ENCODE peak calls at places on chromosomes 6 and 20, in four cellular contexts. J, Q, P and A are unnamed samples.

GRCh38 chr6:25750911-25751310 is 3.6 kb upstream of the SLC17A4 start:
- DNase-seq in Q (no peak), J (no peak), P (no peak), A (no peak)

GRCh38 chr6:25257686-25258348 is 21.4 kb upstream of the CARMIL1 start:
- DNase-seq in Q (no peak), J (no peak), P (no peak), A (no peak)

GRCh38 chr6:154962751-154963150 is 32.4 kb upstream of the TIAM2 start:
- DNase-seq in J (no peak), P (no peak), Q (peak; percentile 27), A (peak; percentile 82)

GRCh38 chr20:1204547-1204946 is 1.3 kb downstream of the C20orf202 start:
- DNase-seq in J (no peak), Q (no peak), P (no peak), A (no peak)

GRCh38 chr6:32369678-32370077 is 2.0 kb downstream of the TSBP1 start:
- DNase-seq in J (no peak), Q (peak; percentile 32), P (no peak), A (peak; percentile 75)

GRCh38 chr6:129331450-129332138 is 378.4 kb downstream of the ARHGAP18 start:
- DNase-seq in P (no peak), Q (no peak), J (no peak), A (peak; percentile 58)

GRCh38 chr6:163443985-163444553 is 29.6 kb downstream of the QKI start:
- DNase-seq in J (no peak), P (no peak), Q (no peak), A (no peak)

GRCh38 chr6:145704153-145704781 is 31.1 kb downstream of the EPM2A start:
- DNase-seq in P (no peak), J (no peak), Q (no peak), A (peak; percentile 55)

GRCh38 chr6:142984386-142984785 is 39.4 kb upstream of the HIVEP2 start:
- DNase-seq in J (no peak), P (no peak), Q (no peak), A (peak; percentile 67)

GRCh38 chr20:53492212-53492611 is 101.4 kb downstream of the ZNF217 start:
- DNase-seq in J (no peak), P (no peak), Q (no peak), A (no peak)

DNA sequence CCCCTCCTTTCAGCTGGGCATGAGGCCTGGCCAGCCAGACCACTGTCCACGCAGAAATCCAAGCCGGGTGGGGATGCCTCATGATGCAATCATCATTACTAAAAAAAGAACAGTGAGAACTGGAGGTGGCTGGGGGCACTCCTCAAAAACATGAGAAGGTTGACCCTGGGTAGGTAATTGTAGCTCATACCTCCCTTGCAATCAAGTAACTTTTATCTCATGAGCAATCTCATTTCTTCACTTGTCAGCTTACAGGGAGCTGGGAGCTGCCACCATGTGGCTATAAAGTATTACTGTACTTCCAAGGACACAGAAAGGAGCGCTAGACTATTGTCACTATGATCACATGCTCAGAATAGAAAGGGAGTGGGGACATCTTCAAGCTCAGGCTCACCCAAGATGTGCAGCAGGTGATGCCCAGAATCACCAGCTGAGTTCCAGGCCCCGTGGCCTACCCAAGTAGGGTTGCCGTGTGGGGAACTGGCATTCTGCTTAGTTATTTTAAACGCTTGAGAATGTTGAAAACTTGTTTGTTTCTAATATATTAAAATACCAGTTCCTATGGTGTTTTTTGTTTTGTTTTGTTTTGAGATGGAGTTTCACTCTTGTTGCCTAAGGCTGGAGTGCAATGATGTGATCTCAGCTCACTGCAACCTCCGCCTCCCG is 3.0 kb upstream of the CDH26 start:
- DNase-seq in P (peak; percentile 30), Q (no peak), J (no peak), A (no peak)
- TF ChIP-seq CTCF in P (peak; percentile 35), Q (no peak), J (peak; percentile 17), A (no peak)

DNA sequence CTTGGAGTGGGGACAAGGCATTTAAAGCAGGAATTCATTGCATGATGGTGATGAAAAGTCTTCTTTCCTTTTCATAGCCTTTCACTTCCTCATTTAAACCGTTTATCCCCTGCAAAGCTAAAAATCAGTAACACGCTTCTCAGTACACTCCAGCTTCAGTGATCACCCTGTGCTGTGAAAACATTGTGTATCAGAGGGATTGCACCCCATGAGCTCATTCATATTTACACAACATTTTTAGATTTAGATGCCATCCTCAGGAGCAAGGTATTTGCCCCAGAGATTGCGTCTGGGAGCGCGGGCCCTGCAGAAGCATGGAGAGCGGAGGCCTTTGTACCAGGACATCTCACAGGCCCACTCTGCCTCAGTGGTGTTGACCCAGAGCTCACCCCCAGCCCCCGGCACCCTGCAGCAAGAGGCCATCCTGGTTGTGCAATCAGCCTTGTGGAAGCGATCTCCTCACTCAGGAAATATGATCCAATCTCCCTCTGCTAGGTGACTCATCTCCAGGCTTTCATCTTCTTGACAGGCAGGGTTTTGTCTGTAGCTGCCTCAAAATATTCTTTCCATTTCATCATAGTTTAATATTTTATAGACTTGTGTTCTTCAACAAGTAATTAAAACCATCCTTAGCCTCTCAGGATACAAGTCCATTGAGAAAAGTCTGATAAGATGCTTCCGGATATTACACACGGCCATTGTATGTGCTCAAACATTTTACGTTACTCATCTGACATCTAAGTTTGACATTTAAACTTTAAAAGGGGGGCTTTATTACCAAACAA is 38.9 kb upstream of the THBS2 start:
- DNase-seq in J (no peak), Q (peak; percentile 78), P (peak; percentile 73), A (peak; percentile 90)
- H3K4me3 ChIP-seq in J (no peak overlapping the region), Q (no peak overlapping the region), P (no peak overlapping the region), A (no peak overlapping the region)

DNA sequence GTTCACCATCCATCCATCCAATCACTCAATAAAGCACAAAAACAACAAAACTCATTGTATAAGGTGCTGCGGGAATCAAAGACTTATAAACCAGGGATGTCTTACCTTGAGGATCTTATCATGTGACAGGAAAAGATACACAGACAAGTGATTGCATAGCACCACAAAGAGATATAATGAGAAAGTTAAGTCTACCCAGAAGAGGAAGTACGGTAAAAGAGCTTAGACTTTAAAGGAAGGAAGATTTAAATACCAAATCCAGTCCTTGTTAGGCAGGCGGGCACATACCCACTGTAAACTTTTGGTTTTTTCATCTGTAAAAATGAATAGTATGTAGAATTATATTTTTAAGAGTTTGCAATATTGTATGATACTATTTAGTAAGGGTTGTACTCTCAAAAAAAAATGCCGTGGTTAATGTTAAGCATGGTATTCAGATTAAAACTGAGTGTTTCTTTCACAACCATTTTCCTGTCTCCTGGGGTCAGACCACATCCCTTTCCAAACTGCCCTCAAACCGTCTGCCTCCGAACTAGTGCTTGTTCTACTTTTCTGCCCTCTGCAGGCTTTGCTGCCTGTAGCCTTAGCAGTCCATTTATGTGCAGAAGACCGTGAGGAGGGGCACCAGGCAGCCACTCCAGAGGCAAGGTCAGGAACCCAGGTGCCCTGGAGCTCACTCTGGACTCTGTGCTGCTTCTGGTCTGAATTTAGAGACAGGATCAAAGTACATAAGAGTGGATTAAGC is 179.5 kb upstream of the SYNDIG1 start:
- DNase-seq in P (no peak), Q (no peak), J (no peak), A (no peak)
- TF ChIP-seq CTCF in P (no peak), Q (no peak), J (no peak), A (no peak)

GRCh38 chr20:35663516-35663812 is 1.2 kb downstream of the CPNE1 start:
- DNase-seq in J (no peak), Q (no peak), P (no peak), A (no peak)

GRCh38 chr20:35662541-35662940 is 2.2 kb downstream of the CPNE1 start:
- DNase-seq in Q (no peak), J (no peak), P (no peak), A (no peak)

GRCh38 chr20:35660122-35660937 is 4.4 kb downstream of the CPNE1 start:
- DNase-seq in P (no peak), Q (no peak), J (no peak), A (no peak)

GRCh38 chr20:35661013-35661412 is 3.7 kb downstream of the CPNE1 start:
- DNase-seq in Q (no peak), J (no peak), P (no peak), A (no peak)

GRCh38 chr20:35661908-35662307 is 2.8 kb downstream of the CPNE1 start:
- DNase-seq in Q (no peak), J (no peak), P (no peak), A (no peak)
- H3K4me3 ChIP-seq in Q (peak overlapping the region; percentile 99), J (peak overlapping the region; percentile 87), P (peak overlapping the region; percentile 85), A (peak overlapping the region; percentile 18)

GRCh38 chr20:25303292-25304024 is 55.6 kb downstream of the PYGB start:
- DNase-seq in P (no peak), J (no peak), Q (no peak), A (no peak)

GRCh38 chr20:25301357-25301920 is 53.6 kb downstream of the PYGB start:
- DNase-seq in Q (no peak), P (no peak), J (no peak), A (no peak)

GRCh38 chr20:25302596-25302995 is 54.7 kb downstream of the PYGB start:
- DNase-seq in P (no peak), Q (no peak), J (no peak), A (no peak)

GRCh38 chr20:25299801-25300200 is 51.9 kb downstream of the PYGB start:
- DNase-seq in P (no peak), J (no peak), Q (no peak), A (no peak)

DNA sequence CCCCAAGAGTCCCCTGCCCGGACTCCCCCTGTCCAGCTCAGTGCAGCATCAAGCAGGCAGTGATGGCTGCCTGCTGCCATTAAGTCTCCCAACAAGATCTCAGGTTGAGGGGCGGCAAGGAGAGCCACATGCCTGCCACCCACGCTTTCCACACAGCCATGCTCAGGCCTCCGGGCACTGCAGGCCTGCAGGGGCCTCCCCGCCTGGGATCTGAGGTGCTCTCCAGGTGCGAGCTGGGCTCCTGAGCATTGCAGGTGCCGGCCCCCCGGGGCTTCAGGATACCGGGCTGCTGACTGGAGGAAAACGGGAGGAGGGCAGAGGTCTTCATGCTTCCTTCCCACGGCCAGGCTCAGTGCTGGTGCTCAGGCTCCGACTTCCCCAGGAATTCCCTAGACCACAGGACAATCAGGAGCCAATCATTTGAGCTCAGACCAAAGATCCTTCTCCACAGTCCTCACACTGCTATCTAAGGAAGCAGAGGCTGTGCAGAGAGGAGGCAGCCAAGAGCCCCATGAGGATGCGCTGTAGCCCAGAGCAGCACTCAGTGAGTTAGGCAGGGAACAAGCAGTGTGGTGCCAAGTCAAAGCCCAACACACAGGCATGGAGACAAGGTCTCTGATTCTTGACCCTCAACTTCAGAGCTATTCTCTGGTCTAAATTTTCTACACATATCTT is 52.7 kb downstream of the PYGB start:
- DNase-seq in J (no peak), Q (no peak), P (no peak), A (no peak)
- TF ChIP-seq CTCF in J (no peak), Q (peak; percentile 5), P (no peak), A (no peak)

DNA sequence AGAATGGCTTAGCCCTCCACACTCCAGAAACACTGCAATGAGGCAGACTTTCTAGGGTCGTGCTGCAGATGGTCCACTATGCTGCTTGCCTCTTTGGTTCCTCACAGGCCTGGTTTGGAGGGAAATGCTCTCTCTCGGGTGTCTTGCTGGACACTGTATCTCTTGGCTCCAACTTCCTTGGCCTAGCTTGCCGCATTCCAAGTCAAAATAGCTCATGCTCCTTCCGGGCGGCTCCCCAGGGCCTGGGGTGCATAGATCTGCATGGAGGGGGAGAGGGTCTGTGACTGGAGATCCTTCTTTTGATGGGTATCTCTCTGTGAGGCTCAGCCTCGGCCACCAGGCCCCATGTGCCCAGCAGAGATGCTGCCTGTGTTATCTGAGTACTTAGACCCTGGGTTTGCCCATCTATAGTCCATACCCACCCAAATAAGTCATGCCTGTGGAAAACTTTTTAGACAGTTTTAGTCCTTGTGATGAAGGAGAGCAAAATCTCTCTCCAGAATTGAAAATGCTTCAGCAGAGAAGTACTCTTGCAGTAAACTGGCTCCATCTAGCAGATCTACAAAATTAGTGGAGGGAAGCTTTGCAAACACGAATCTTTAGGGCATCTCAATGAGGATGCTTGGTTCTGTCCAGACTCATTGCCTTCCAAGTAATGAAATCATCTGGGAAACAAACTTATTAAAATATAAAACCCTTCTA is 264.1 kb upstream of the RIN2 start:
- DNase-seq in Q (no peak), P (no peak), J (peak; percentile 31), A (no peak)
- H3K4me3 ChIP-seq in Q (no peak overlapping the region), P (no peak overlapping the region), J (no peak overlapping the region), A (no peak overlapping the region)